ENCODE peak calls at places on chromosomes 5 and 9, in eight cellular contexts. T is NCI-H1105; A is colonic mucosa; Z is left colon; V is activated T-cell treated with anti-CD3 and anti-CD28 coated beads, Interleukin-2, amount 50 U/mL, for 48 hours; C is NCI-H226; N is activated CD8-positive, alpha-beta memory T cell treated with anti-CD3 and anti-CD28 coated beads, Interleukin-2, amount 50 U/mL, for 4 hours; P is HTR-8/SVneo. I is an unnamed sample.

GRCh38 chr9:81849631-81850259 is 78.5 kb upstream of the SPATA31D4 start:
- DNase-seq in T (no peak), A (peak), Z (peak), V (no peak), C (peak), N (no peak), P (no peak), I (peak)

GRCh38 chr9:122380293-122380692 is 9.5 kb downstream of the PTGS1 start:
- DNase-seq in T (no peak), A (no peak), Z (no peak), V (no peak), C (no peak), N (no peak), P (no peak), I (no peak)

GRCh38 chr5:40813698-40814281 is 15.6 kb upstream of the PRKAA1 start:
- DNase-seq in T (no peak), A (no peak), Z (no peak), V (peak), C (no peak), N (no peak), P (no peak), I (no peak)

GRCh38 chr5:10301842-10302610 is 5.7 kb downstream of the CMBL start:
- DNase-seq in T (peak), A (peak), Z (peak), V (no peak), C (peak), N (no peak), P (no peak), I (peak)

GRCh38 chr5:162768962-162769464 is 668.4 kb upstream of the CCNG1 start:
- DNase-seq in T (no peak), A (no peak), Z (no peak), V (no peak), C (no peak), N (no peak), P (no peak), I (no peak)

GRCh38 chr9:19184144-19184917 is 46.2 kb upstream of the DENND4C start:
- DNase-seq in T (no peak), A (peak), Z (peak), V (peak), C (peak), N (peak), P (peak), I (peak)

GRCh38 chr9:113509463-113509862 is 45.9 kb downstream of the RGS3 start:
- DNase-seq in T (no peak), A (no peak), Z (no peak), V (no peak), C (no peak), N (no peak), P (no peak), I (no peak)

GRCh38 chr5:124602925-124603650 is 143.4 kb downstream of the ZNF608 start:
- DNase-seq in T (no peak), A (no peak), Z (no peak), V (no peak), C (peak), N (no peak), P (no peak), I (no peak)

GRCh38 chr5:172414618-172415599 is 39.4 kb downstream of the SH3PXD2B start:
- DNase-seq in T (no peak), A (no peak), Z (peak), V (no peak), C (peak), N (no peak), P (no peak), I (peak)

GRCh38 chr9:121372563-121373400 is 2.7 kb upstream of the STOM start:
- DNase-seq in T (no peak), A (peak), Z (no peak), V (no peak), C (no peak), N (no peak), P (no peak), I (peak)

GRCh38 chr5:69285448-69286116 is 47.0 kb downstream of the CCDC125 start:
- DNase-seq in T (no peak), A (no peak), Z (no peak), V (no peak), C (no peak), N (no peak), P (no peak), I (no peak)

GRCh38 chr9:110148868-110149267 is 59.1 kb downstream of the C9orf152 start:
- DNase-seq in T (no peak), A (no peak), Z (no peak), V (no peak), C (no peak), N (no peak), P (no peak), I (no peak)

GRCh38 chr9:125601986-125602385 is 105.0 kb downstream of the MAPKAP1 start:
- DNase-seq in T (no peak), A (no peak), Z (no peak), V (no peak), C (no peak), N (no peak), P (no peak), I (no peak)

GRCh38 chr5:138753794-138754698 is 821 bp downstream of the CTNNA1 start:
- DNase-seq in T (peak), A (peak), Z (peak), V (peak), C (peak), N (peak), P (peak), I (peak)

GRCh38 chr5:8923516-8923915 is 622.4 kb downstream of the SEMA5A start:
- DNase-seq in T (no peak), A (no peak), Z (no peak), V (no peak), C (no peak), N (no peak), P (no peak), I (no peak)

GRCh38 chr9:109974143-109974917 is 194.3 kb downstream of the PALM2AKAP2 start:
- DNase-seq in T (no peak), A (no peak), Z (no peak), V (peak), C (no peak), N (no peak), P (no peak), I (no peak)

GRCh38 chr9:98146101-98146991 is 27.3 kb upstream of the TRIM14 start:
- DNase-seq in T (no peak), A (peak), Z (peak), V (no peak), C (peak), N (no peak), P (peak), I (peak)

GRCh38 chr5:146076028-146076427 is 29.3 kb downstream of the PLAC8L1 start:
- DNase-seq in T (no peak), A (peak), Z (peak), V (no peak), C (no peak), N (no peak), P (no peak), I (no peak)

GRCh38 chr5:71892641-71893340 is 173.7 kb downstream of the CARTPT start:
- DNase-seq in T (no peak), A (no peak), Z (no peak), V (no peak), C (peak), N (no peak), P (no peak), I (no peak)

GRCh38 chr5:133531178-133531577 is 81.2 kb downstream of the FSTL4 start:
- DNase-seq in T (no peak), A (no peak), Z (no peak), V (no peak), C (no peak), N (no peak), P (no peak), I (no peak)

GRCh38 chr9:99348289-99348688 is 126.2 kb downstream of the SEC61B start:
- DNase-seq in T (no peak), A (no peak), Z (no peak), V (no peak), C (no peak), N (no peak), P (no peak), I (no peak)

GRCh38 chr9:96137666-96138429 is 164.1 kb downstream of the HSD17B3 start:
- DNase-seq in T (no peak), A (no peak), Z (no peak), V (no peak), C (no peak), N (no peak), P (no peak), I (no peak)

GRCh38 chr5:142826741-142827492 is 56.7 kb downstream of the ARHGAP26 start:
- DNase-seq in T (no peak), A (no peak), Z (peak), V (peak), C (peak), N (no peak), P (peak), I (peak)

GRCh38 chr5:171162602-171163001 is 146.4 kb upstream of the TLX3 start:
- DNase-seq in T (no peak), A (no peak), Z (no peak), V (no peak), C (no peak), N (no peak), P (peak), I (peak)

GRCh38 chr5:14830210-14831005 is 41.2 kb downstream of the ANKH start:
- DNase-seq in T (no peak), A (no peak), Z (no peak), V (no peak), C (no peak), N (no peak), P (no peak), I (no peak)

GRCh38 chr9:89318123-89319014 is at the start of gene SECISBP2:
- DNase-seq in T (peak), A (peak), Z (peak), V (peak), C (peak), N (peak), P (peak), I (peak)

GRCh38 chr9:72977670-72978069 is 24.8 kb upstream of the ALDH1A1 start:
- DNase-seq in T (no peak), A (no peak), Z (no peak), V (no peak), C (peak), N (no peak), P (no peak), I (no peak)

GRCh38 chr5:56128166-56128565 is 105.0 kb downstream of the ANKRD55 start:
- DNase-seq in T (no peak), A (no peak), Z (no peak), V (peak), C (no peak), N (no peak), P (no peak), I (no peak)

GRCh38 chr9:31259824-31260223 is 1124.6 kb upstream of the ACO1 start:
- DNase-seq in T (no peak), A (no peak), Z (no peak), V (no peak), C (no peak), N (no peak), P (no peak), I (no peak)

GRCh38 chr5:177982072-177982727 is 13.8 kb downstream of the PROP1 start:
- DNase-seq in T (no peak), A (no peak), Z (no peak), V (peak), C (no peak), N (no peak), P (no peak), I (peak)